ENCODE peak calls at places on chromosomes 1 and 21, in eight cellular contexts. O, L, C, I, S, G, A and V are unnamed samples.

GRCh38 chr1:48938975-48939374 is 162.3 kb upstream of the BEND5 start:
- DNase-seq in O (no peak), L (no peak), C (no peak), I (no peak), S (no peak), G (no peak), A (no peak), V (no peak)

GRCh38 chr21:45017376-45017960 is 56.9 kb upstream of the ADARB1 start:
- DNase-seq in O (no peak), L (no peak), C (no peak), I (no peak), S (no peak), G (no peak), A (no peak), V (no peak)

GRCh38 chr1:92599184-92599583 is 112.5 kb upstream of the GFI1 start:
- DNase-seq in O (peak; percentile 4), L (no peak), C (no peak), I (no peak), S (peak; percentile 43), G (no peak), A (peak; percentile 72), V (no peak)

GRCh38 chr1:7705048-7705907 is 65.8 kb upstream of the VAMP3 start:
- DNase-seq in O (no peak), L (no peak), C (no peak), I (no peak), S (no peak), G (no peak), A (peak; percentile 13), V (no peak)

GRCh38 chr1:63855942-63856341 is 82.1 kb downstream of the ROR1 start:
- DNase-seq in O (no peak), L (no peak), C (no peak), I (no peak), S (no peak), G (no peak), A (no peak), V (no peak)

GRCh38 chr1:91779603-91780021 is 106.3 kb downstream of the TGFBR3 start:
- DNase-seq in O (no peak), L (no peak), C (no peak), I (no peak), S (no peak), G (no peak), A (no peak), V (no peak)

GRCh38 chr1:26557078-26557477 is 27.5 kb downstream of the RPS6KA1 start:
- DNase-seq in O (no peak), L (no peak), C (no peak), I (no peak), S (no peak), G (no peak), A (no peak), V (no peak)

GRCh38 chr1:34277150-34277549 is 100.4 kb downstream of the C1orf94 start:
- DNase-seq in O (no peak), L (no peak), C (no peak), I (no peak), S (no peak), G (no peak), A (no peak), V (no peak)

GRCh38 chr1:204041232-204041767 is 31.6 kb upstream of the SOX13 start:
- DNase-seq in O (no peak), L (no peak), C (no peak), I (no peak), S (no peak), G (no peak), A (peak; percentile 67), V (no peak)

GRCh38 chr1:109897244-109897955 is 13.2 kb upstream of the CSF1 start:
- DNase-seq in O (no peak), L (no peak), C (no peak), I (no peak), S (no peak), G (no peak), A (peak; percentile 40), V (no peak)

GRCh38 chr1:110119843-110120242 is 7.6 kb downstream of the UBL4B start:
- DNase-seq in O (no peak), L (no peak), C (no peak), I (no peak), S (no peak), G (no peak), A (peak; percentile 18), V (no peak)

GRCh38 chr21:36155603-36156338 is 853 bp upstream of the DOP1B start:
- DNase-seq in O (no peak), L (no peak), C (no peak), I (peak; percentile 77), S (no peak), G (no peak), A (no peak), V (no peak)

GRCh38 chr1:34688358-34688757 is 66.5 kb upstream of the GJB5 start:
- DNase-seq in O (no peak), L (peak; percentile 20), C (no peak), I (peak; percentile 19), S (no peak), G (no peak), A (no peak), V (no peak)

GRCh38 chr1:176501596-176501995 is 38.6 kb downstream of the PAPPA2 start:
- DNase-seq in O (no peak), L (no peak), C (no peak), I (no peak), S (no peak), G (no peak), A (peak; percentile 38), V (no peak)

GRCh38 chr1:43510621-43511020 is 20.1 kb upstream of the PTPRF start:
- DNase-seq in O (no peak), L (peak; percentile 10), C (no peak), I (no peak), S (no peak), G (no peak), A (no peak), V (no peak)

GRCh38 chr1:54812801-54813478 is 11.8 kb upstream of the TTC22 start:
- DNase-seq in O (no peak), L (peak; percentile 30), C (no peak), I (peak; percentile 29), S (no peak), G (no peak), A (no peak), V (no peak)

GRCh38 chr1:225917536-225917935 is 6.5 kb downstream of the PYCR2 start:
- DNase-seq in O (no peak), L (no peak), C (no peak), I (no peak), S (peak; percentile 90), G (no peak), A (peak; percentile 40), V (no peak)

GRCh38 chr1:14945132-14946010 is 208.2 kb upstream of the TMEM51 start:
- DNase-seq in O (peak; percentile 85), L (peak; percentile 60), C (no peak), I (peak; percentile 74), S (no peak), G (peak; percentile 67), A (peak; percentile 89), V (peak; percentile 67)

GRCh38 chr21:42973309-42973990 is 912 bp upstream of the PKNOX1 start:
- DNase-seq in O (no peak), L (no peak), C (no peak), I (peak; percentile 54), S (no peak), G (no peak), A (no peak), V (no peak)

GRCh38 chr1:68328485-68328884 is 96.2 kb upstream of the WLS start:
- DNase-seq in O (no peak), L (no peak), C (no peak), I (no peak), S (no peak), G (no peak), A (peak; percentile 47), V (no peak)

GRCh38 chr1:178639326-178639725 is 85.7 kb upstream of the RALGPS2 start:
- DNase-seq in O (no peak), L (no peak), C (no peak), I (no peak), S (no peak), G (no peak), A (peak; percentile 38), V (no peak)

GRCh38 chr1:240385985-240386978 is 225.7 kb downstream of the GREM2 start:
- DNase-seq in O (peak; percentile 66), L (no peak), C (no peak), I (no peak), S (peak; percentile 99), G (peak; percentile 91), A (peak; percentile 94), V (peak; percentile 87)